ENCODE peak calls at places on chromosomes 12 and 14, in five cellular contexts. Z is ELF-1; F is left ventricle myocardium inferior; G is body of pancreas; R is stimulated activated naive CD8-positive, alpha-beta T cell treated with anti-CD3 and anti-CD28 coated beads, Interleukin-15, Interleukin-2, amounts not matched to agents 100 U/mL and 50 U/mL, for 24 hours. T is an unnamed sample.

GRCh38 chr12:58648151-58648550 is 272.2 kb downstream of the LRIG3 start:
- DNase-seq in Z (no peak), F (no peak), G (no peak), R (no peak), T (no peak)

GRCh38 chr12:57401165-57401564 is 29.7 kb downstream of the R3HDM2 start:
- DNase-seq in Z (no peak), F (no peak), G (no peak), R (no peak), T (no peak)

GRCh38 chr12:116534341-116535121 is 24.6 kb upstream of the MAP1LC3B2 start:
- DNase-seq in Z (peak; percentile 80), F (no peak), G (peak; percentile 45), R (no peak), T (no peak)

GRCh38 chr14:78253986-78254385 is 83.8 kb downstream of the NRXN3 start:
- DNase-seq in Z (no peak), F (no peak), G (no peak), R (no peak), T (no peak)

GRCh38 chr14:91367173-91368171 is 50.1 kb downstream of the CCDC88C start:
- DNase-seq in Z (no peak), F (no peak), G (peak; percentile 65), R (peak; percentile 67), T (no peak)

GRCh38 chr14:93964820-93965286 is 11.5 kb downstream of the ASB2 start:
- DNase-seq in Z (no peak), F (no peak), G (no peak), R (no peak), T (no peak)

GRCh38 chr14:71001742-71002141 is 94.5 kb downstream of the PCNX1 start:
- DNase-seq in Z (no peak), F (no peak), G (no peak), R (no peak), T (no peak)

GRCh38 chr14:65179918-65180724 is 77.8 kb upstream of the MAX start:
- DNase-seq in Z (no peak), F (peak; percentile 32), G (peak; percentile 81), R (peak; percentile 68), T (no peak)

GRCh38 chr14:73452341-73453191 is 5.8 kb downstream of the NUMB start:
- DNase-seq in Z (no peak), F (no peak), G (no peak), R (no peak), T (no peak)

GRCh38 chr12:117367006-117367638 is 5.7 kb upstream of the NOS1 start:
- DNase-seq in Z (peak; percentile 85), F (peak; percentile 30), G (peak; percentile 89), R (peak; percentile 68), T (no peak)

GRCh38 chr14:102323102-102323501 is 3.6 kb downstream of the ZNF839 start:
- DNase-seq in Z (peak; percentile 35), F (peak; percentile 39), G (peak; percentile 84), R (peak; percentile 37), T (no peak)

GRCh38 chr14:67551940-67552339 is 18.9 kb downstream of the PLEKHH1 start:
- DNase-seq in Z (no peak), F (no peak), G (no peak), R (no peak), T (no peak)

GRCh38 chr12:101474248-101474647 is 888 bp upstream of the SPIC start:
- DNase-seq in Z (no peak), F (no peak), G (no peak), R (no peak), T (no peak)

GRCh38 chr14:58722433-58722832 is 84.7 kb downstream of the DACT1 start:
- DNase-seq in Z (no peak), F (no peak), G (no peak), R (no peak), T (no peak)

GRCh38 chr14:80987235-80988032 is 32.0 kb downstream of the TSHR start:
- DNase-seq in Z (peak; percentile 68), F (peak; percentile 20), G (peak; percentile 79), R (peak; percentile 67), T (no peak)

GRCh38 chr12:129079719-129080118 is 226.4 kb downstream of the GLT1D1 start:
- DNase-seq in Z (no peak), F (no peak), G (no peak), R (no peak), T (no peak)

GRCh38 chr12:105067511-105068031 is 16.7 kb downstream of the ALDH1L2 start:
- DNase-seq in Z (no peak), F (no peak), G (no peak), R (no peak), T (no peak)

GRCh38 chr14:98227000-98227726 is 1044.8 kb downstream of the BCL11B start:
- DNase-seq in Z (no peak), F (no peak), G (no peak), R (peak; percentile 62), T (no peak)

GRCh38 chr12:63911336-63911735 is 66.8 kb downstream of the SRGAP1 start:
- DNase-seq in Z (no peak), F (no peak), G (no peak), R (no peak), T (no peak)

GRCh38 chr12:100138048-100138907 is 4.4 kb downstream of the BLTP3B start:
- DNase-seq in Z (no peak), F (no peak), G (no peak), R (no peak), T (no peak)

GRCh38 chr12:65525501-65526141 is 247.1 kb downstream of the MSRB3 start:
- DNase-seq in Z (peak; percentile 33), F (no peak), G (no peak), R (no peak), T (no peak)

GRCh38 chr14:105481886-105482454 is 4.7 kb upstream of the CRIP1 start:
- DNase-seq in Z (peak; percentile 93), F (peak; percentile 93), G (peak; percentile 96), R (peak; percentile 92), T (peak; percentile 80)

GRCh38 chr12:125324861-125325260 is 259.6 kb downstream of the AACS start:
- DNase-seq in Z (peak; percentile 55), F (no peak), G (no peak), R (no peak), T (no peak)

GRCh38 chr14:89973234-89973823 is 17.6 kb downstream of the TDP1 start:
- DNase-seq in Z (peak; percentile 67), F (peak; percentile 38), G (peak; percentile 69), R (peak; percentile 53), T (no peak)

GRCh38 chr12:130212384-130212783 is 50.1 kb downstream of the FZD10 start:
- DNase-seq in Z (no peak), F (no peak), G (no peak), R (no peak), T (no peak)

GRCh38 chr12:56932146-56932545 is 2.1 kb downstream of the SDR9C7 start:
- DNase-seq in Z (no peak), F (no peak), G (no peak), R (no peak), T (no peak)

GRCh38 chr12:107236824-107237467 is 143.6 kb upstream of the CRY1 start:
- DNase-seq in Z (no peak), F (no peak), G (no peak), R (no peak), T (no peak)

GRCh38 chr14:23175823-23176222 is 7.6 kb downstream of the SLC7A8 start:
- DNase-seq in Z (no peak), F (no peak), G (no peak), R (no peak), T (no peak)

GRCh38 chr12:96343347-96343954 is 56.8 kb downstream of the CDK17 start:
- DNase-seq in Z (no peak), F (no peak), G (no peak), R (no peak), T (no peak)

GRCh38 chr14:23562822-23563472 is 4.6 kb downstream of the AP1G2 start:
- DNase-seq in Z (peak; percentile 78), F (peak; percentile 48), G (peak; percentile 67), R (peak; percentile 64), T (no peak)

GRCh38 chr12:80553316-80553715 is 109.3 kb downstream of the PTPRQ start:
- DNase-seq in Z (no peak), F (no peak), G (no peak), R (no peak), T (no peak)

GRCh38 chr12:109998904-109999648 is at the start of gene ANKRD13A:
- DNase-seq in Z (peak; percentile 97), F (peak; percentile 89), G (peak; percentile 91), R (peak; percentile 84), T (peak; percentile 75)

GRCh38 chr12:126107659-126108058 is 1042.4 kb downstream of the AACS start:
- DNase-seq in Z (no peak), F (no peak), G (no peak), R (no peak), T (no peak)

GRCh38 chr14:99682809-99683618 is 1.1 kb upstream of the CYP46A1 start:
- DNase-seq in Z (peak; percentile 91), F (peak; percentile 83), G (peak; percentile 88), R (peak; percentile 91), T (no peak)

GRCh38 chr12:6038160-6038559 is 86.3 kb downstream of the VWF start:
- DNase-seq in Z (peak; percentile 91), F (no peak), G (peak; percentile 63), R (peak; percentile 41), T (no peak)

GRCh38 chr12:92191061-92191460 is 45.4 kb upstream of the BTG1 start:
- DNase-seq in Z (no peak), F (no peak), G (no peak), R (no peak), T (no peak)

GRCh38 chr14:103545915-103546650 is 16.4 kb downstream of the BAG5 start:
- DNase-seq in Z (no peak), F (peak; percentile 16), G (no peak), R (no peak), T (no peak)

GRCh38 chr12:51362747-51363342 is 16.4 kb upstream of the CELA1 start:
- DNase-seq in Z (no peak), F (no peak), G (no peak), R (no peak), T (no peak)

T was measured in esophagus squamous epithelium.